ENCODE peak calls at places on chromosome 4, in six cellular contexts. I, A, O, H, K and R are unnamed samples. For H3K9me2, the result is how much of the 10 kb centered on the place peaks cover.

GRCh38 chr4:25925486-25926201 is 11.6 kb downstream of the SMIM20 start:
- DNase-seq in H (peak), I (peak), K (peak), A (peak), O (peak), R (peak)

GRCh38 chr4:103091601-103092223 is 7.9 kb downstream of the BDH2 start:
- DNase-seq in A (peak), K (peak), I (peak), H (peak), O (peak), R (peak)

GRCh38 chr4:150047546-150047945 is 30.7 kb upstream of the DCLK2 start:
- DNase-seq in O (no peak), A (no peak), H (no peak), I (no peak), K (no peak), R (no peak)

GRCh38 chr4:115687356-115687755 is 573.9 kb upstream of the NDST4 start:
- DNase-seq in H (no peak), K (no peak), O (no peak), I (no peak), A (no peak), R (no peak)

GRCh38 chr4:26207631-26208030 is 113.2 kb upstream of the RBPJ start:
- DNase-seq in K (no peak), O (no peak), I (no peak), A (no peak), H (no peak), R (no peak)

GRCh38 chr4:142549726-142550463 is 296.2 kb downstream of the INPP4B start:
- DNase-seq in I (no peak), A (peak), H (no peak), K (no peak), O (peak), R (peak)

GRCh38 chr4:141120036-141120593 is 13.2 kb downstream of the RNF150 start:
- DNase-seq in K (no peak), I (no peak), H (no peak), O (no peak), A (no peak), R (no peak)

GRCh38 chr4:89539797-89540711 is 232.5 kb upstream of the GPRIN3 start:
- DNase-seq in H (no peak), A (no peak), I (no peak), O (no peak), K (no peak), R (no peak)

GRCh38 chr4:157151711-157152110 is 68.8 kb upstream of the GRIA2 start:
- DNase-seq in I (no peak), O (no peak), A (no peak), H (no peak), K (no peak), R (no peak)

GRCh38 chr4:127140306-127140705 is 492.5 kb upstream of the INTU start:
- DNase-seq in H (no peak), K (no peak), O (no peak), A (no peak), I (no peak), R (peak)

GRCh38 chr4:187171731-187172339 is 448.2 kb upstream of the FAT1 start:
- DNase-seq in O (no peak), A (no peak), I (no peak), K (no peak), H (no peak), R (no peak)

GRCh38 chr4:1511441-1512041 is 105.3 kb upstream of the NKX1-1 start:
- DNase-seq in I (peak), O (peak), H (peak), A (no peak), K (peak), R (peak)

GRCh38 chr4:7034262-7035081 is 8.7 kb upstream of the TADA2B start:
- DNase-seq in A (peak), K (no peak), H (peak), I (no peak), O (no peak), R (peak)

GRCh38 chr4:9904976-9905587 is 116.2 kb downstream of the SLC2A9 start:
- DNase-seq in O (no peak), K (no peak), A (no peak), I (no peak), H (no peak), R (no peak)

GRCh38 chr4:153154010-153154975 is 50.0 kb upstream of the TRIM2 start:
- DNase-seq in O (no peak), H (no peak), K (peak), I (no peak), A (peak), R (peak)

GRCh38 chr4:168587326-168588125 is 90.7 kb downstream of the PALLD start:
- DNase-seq in K (no peak), I (no peak), H (no peak), A (peak), O (peak), R (peak)

GRCh38 chr4:22019676-22020075 is 71.1 kb upstream of the KCNIP4 start:
- DNase-seq in H (no peak), I (no peak), A (no peak), O (no peak), K (no peak), R (peak)

GRCh38 chr4:145740796-145741195 is 60.9 kb downstream of the C4orf51 start:
- DNase-seq in K (no peak), I (no peak), H (no peak), A (no peak), O (no peak), R (no peak)

GRCh38 chr4:111510535-111510934 is 634.7 kb upstream of the FAM241A start:
- DNase-seq in K (no peak), A (no peak), H (no peak), I (no peak), O (no peak), R (peak)

GRCh38 chr4:159504634-159505033 is 401.8 kb downstream of the RAPGEF2 start:
- DNase-seq in A (no peak), H (no peak), O (no peak), K (no peak), I (no peak), R (no peak)

GRCh38 chr4:48342559-48342878 is 1.2 kb downstream of the SLAIN2 start:
- DNase-seq in K (peak), O (no peak), H (no peak), I (peak), A (no peak), R (no peak)

GRCh38 chr4:112060212-112060611 is 85.0 kb upstream of the FAM241A start:
- DNase-seq in O (peak), I (peak), A (peak), H (peak), K (peak), R (peak)

GRCh38 chr4:38088321-38088720 is 128.1 kb downstream of the PTTG2 start:
- DNase-seq in K (no peak), I (peak), A (no peak), O (no peak), H (no peak), R (no peak)
- H3K9me2 ChIP-seq in K (under half), I (under half), A (under half), O (under half), H (under half), R (under half)

GRCh38 chr4:41880840-41881831 is 54.1 kb upstream of the TMEM33 start:
- DNase-seq in K (no peak), I (no peak), O (no peak), H (peak), A (no peak), R (no peak)

GRCh38 chr4:41880022-41880837 is 55.0 kb upstream of the TMEM33 start:
- DNase-seq in K (no peak), O (no peak), H (peak), I (no peak), A (no peak), R (no peak)

GRCh38 chr4:41883988-41884737 is 51.1 kb upstream of the TMEM33 start:
- DNase-seq in H (no peak), I (no peak), A (no peak), O (no peak), K (no peak), R (peak)

GRCh38 chr4:41882622-41883347 is 52.4 kb upstream of the TMEM33 start:
- DNase-seq in O (no peak), A (peak), H (peak), I (peak), K (peak), R (peak)

DNA sequence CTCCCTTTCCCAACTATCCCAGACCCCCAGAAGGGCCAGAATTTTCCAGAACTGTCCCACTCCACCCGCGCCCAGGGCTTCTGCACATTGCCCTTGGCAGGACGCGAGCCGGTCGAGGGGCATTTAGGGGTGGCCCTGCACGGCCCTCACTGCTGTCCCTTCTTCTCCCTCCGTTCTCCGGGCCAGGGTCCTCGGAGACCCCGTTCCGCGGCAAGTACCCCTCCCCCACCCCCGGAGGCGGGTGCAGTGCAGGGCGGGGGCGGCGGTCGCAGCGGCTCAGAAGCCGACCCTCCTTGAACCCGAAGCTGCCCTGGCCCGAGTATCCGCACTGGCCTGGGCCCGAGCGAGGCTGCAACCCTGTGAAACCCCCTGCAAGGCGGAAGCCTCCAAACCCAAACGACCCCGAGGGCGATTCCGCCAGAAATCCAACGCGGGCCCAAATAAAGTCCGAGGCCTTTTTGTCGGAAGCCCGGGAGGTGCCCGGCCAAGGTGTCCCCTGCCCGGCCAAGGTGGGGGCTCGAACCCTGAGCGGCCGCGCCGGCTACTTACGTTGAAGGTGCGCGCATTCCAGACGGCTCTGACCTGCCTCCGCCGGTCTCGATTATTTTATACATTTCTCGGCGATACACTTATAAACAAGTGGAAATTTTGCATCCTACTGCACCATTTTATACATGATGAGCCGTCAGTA is 53.2 kb upstream of the TMEM33 start:
- DNase-seq in K (no peak), I (peak), H (peak), A (no peak), O (no peak), R (no peak)
- H2AFZ ChIP-seq in K (no peak), I (peak), H (peak), A (peak), O (peak), R (peak)

GRCh38 chr4:88528861-88529260 is 5.3 kb upstream of the PYURF start:
- DNase-seq in O (no peak), I (no peak), K (no peak), H (no peak), A (no peak), R (no peak)
- H3K9me2 ChIP-seq in O (under half), I (under half), K (under half), H (under half), A (under half), R (under half)

GRCh38 chr4:17059192-17059634 is 160.8 kb upstream of the LDB2 start:
- DNase-seq in I (no peak), K (no peak), A (no peak), O (no peak), H (no peak), R (no peak)
- H2AFZ ChIP-seq in I (peak), K (no peak), A (no peak), O (no peak), H (peak), R (no peak)

GRCh38 chr4:76166480-76166879 is 18.3 kb upstream of the NUP54 start:
- DNase-seq in A (no peak), I (no peak), H (no peak), K (no peak), O (no peak), R (no peak)

GRCh38 chr4:76174216-76174615 is 26.0 kb upstream of the NUP54 start:
- DNase-seq in I (no peak), A (no peak), K (no peak), H (no peak), O (no peak), R (no peak)

GRCh38 chr4:76168688-76169087 is 20.5 kb upstream of the NUP54 start:
- DNase-seq in K (no peak), A (no peak), H (no peak), O (no peak), I (no peak), R (no peak)
- H3K9me2 ChIP-seq in K (under half), A (under half), H (under half), O (under half), I (under half), R (under half)

DNA sequence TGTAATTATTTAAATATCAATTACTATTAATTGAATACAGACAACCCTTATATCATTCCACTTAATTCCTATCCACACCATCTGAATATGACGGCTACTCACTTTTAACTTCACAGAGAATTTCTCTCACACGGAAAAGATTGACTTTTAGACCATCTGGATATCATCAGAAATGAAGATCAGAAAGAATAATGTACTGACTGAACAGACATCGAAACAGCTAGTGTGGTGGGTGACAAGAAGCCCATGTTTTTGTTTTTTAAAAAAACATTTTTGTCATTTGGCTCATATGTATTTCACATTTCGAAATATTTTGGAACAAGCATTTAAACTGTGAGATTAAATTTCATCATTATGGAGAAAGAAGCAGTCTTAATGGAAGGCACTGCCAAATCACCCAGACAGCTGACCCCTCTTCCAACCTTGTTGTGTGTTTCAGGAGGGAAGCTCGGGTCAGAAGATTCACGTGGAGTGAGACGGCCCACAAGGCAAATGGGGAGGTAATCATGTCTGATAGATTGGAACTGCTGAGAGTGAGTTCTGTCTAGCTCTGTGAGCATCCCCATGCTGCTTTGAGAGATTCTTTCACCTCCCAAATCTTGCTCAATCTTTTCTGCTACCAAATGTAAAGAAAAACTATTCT is 204.2 kb upstream of the RASGEF1B start:
- DNase-seq in A (no peak), K (no peak), H (no peak), I (no peak), O (no peak), R (no peak)
- H2AFZ ChIP-seq in A (no peak), K (no peak), H (no peak), I (no peak), O (no peak), R (no peak)